ENCODE peak calls at places on chromosomes 3 and 15, in four cellular contexts. Z, F, P and B are unnamed samples. For H3K4me1, the result is how much of the 10 kb centered on the place peaks cover.

GRCh38 chr3:94234177-94234788 is 171.4 kb downstream of the NSUN3 start:
- DNase-seq in Z (no peak), F (no peak), P (no peak), B (no peak)

GRCh38 chr15:49902791-49903481 is 216.1 kb downstream of the ATP8B4 start:
- DNase-seq in Z (no peak), F (no peak), P (no peak), B (no peak)

GRCh38 chr15:76059320-76060097 is at the start of gene TMEM266:
- DNase-seq in Z (peak), F (no peak), P (no peak), B (peak)

GRCh38 chr3:189363856-189364255 is 192.1 kb downstream of the TPRG1 start:
- DNase-seq in Z (no peak), F (no peak), P (no peak), B (no peak)

GRCh38 chr15:71572452-71573053 is 237.8 kb upstream of the NR2E3 start:
- DNase-seq in Z (no peak), F (peak), P (no peak), B (no peak)

GRCh38 chr3:31157893-31158620 is 263.6 kb upstream of the GADL1 start:
- DNase-seq in Z (no peak), F (no peak), P (no peak), B (no peak)

GRCh38 chr3:166283856-166284255 is 446.6 kb upstream of the BCHE start:
- DNase-seq in Z (no peak), F (peak), P (no peak), B (no peak)

GRCh38 chr15:94125131-94125530 is 106.2 kb upstream of the MCTP2 start:
- DNase-seq in Z (no peak), F (no peak), P (no peak), B (no peak)

GRCh38 chr3:132880986-132881385 is 157.2 kb upstream of the TMEM108 start:
- DNase-seq in Z (no peak), F (no peak), P (no peak), B (no peak)

GRCh38 chr3:28912120-28912885 is 368.6 kb upstream of the RBMS3 start:
- DNase-seq in Z (no peak), F (no peak), P (no peak), B (no peak)

GRCh38 chr3:28915711-28916481 is 365.0 kb upstream of the RBMS3 start:
- DNase-seq in Z (peak), F (peak), P (no peak), B (no peak)

GRCh38 chr3:28922376-28922775 is 358.5 kb upstream of the RBMS3 start:
- DNase-seq in Z (no peak), F (no peak), P (no peak), B (no peak)

GRCh38 chr3:28917895-28918294 is 363.0 kb upstream of the RBMS3 start:
- DNase-seq in Z (no peak), F (no peak), P (no peak), B (no peak)

GRCh38 chr3:28916713-28917499 is 364.0 kb upstream of the RBMS3 start:
- DNase-seq in Z (peak), F (no peak), P (peak), B (no peak)
- TF ChIP-seq CTCF in Z (peak), F (peak), P (peak), B (peak)

GRCh38 chr3:139118835-139119234 is 74.1 kb upstream of the PRR23C start:
- DNase-seq in Z (no peak), F (no peak), P (no peak), B (no peak)

GRCh38 chr3:139121513-139122220 is 77.0 kb upstream of the PRR23C start:
- DNase-seq in Z (no peak), F (no peak), P (no peak), B (no peak)

GRCh38 chr3:139120336-139120971 is 75.8 kb upstream of the PRR23C start:
- DNase-seq in Z (no peak), F (no peak), P (no peak), B (no peak)

GRCh38 chr3:139117883-139118760 is 73.4 kb upstream of the PRR23C start:
- DNase-seq in Z (no peak), F (no peak), P (no peak), B (no peak)

GRCh38 chr3:139119331-139120025 is 74.8 kb upstream of the PRR23C start:
- DNase-seq in Z (no peak), F (no peak), P (no peak), B (peak)
- H3K4me1 ChIP-seq in Z (under half), F (under half), P (under half), B (under half)

GRCh38 chr15:38325290-38325990 is 72.8 kb downstream of the SPRED1 start:
- DNase-seq in Z (no peak), F (peak), P (no peak), B (no peak)
- H3K27ac ChIP-seq in Z (no peak), F (no peak), P (no peak), B (no peak)

GRCh38 chr3:23435318-23435717 is 232.2 kb downstream of the UBE2E2 start:
- DNase-seq in Z (no peak), F (no peak), P (no peak), B (no peak)
- TF ChIP-seq CTCF in Z (no peak), F (no peak), P (no peak), B (no peak)

GRCh38 chr3:46114324-46114988 is 87.2 kb upstream of the XCR1 start:
- DNase-seq in Z (no peak), F (peak), P (no peak), B (no peak)
- H3K4me1 ChIP-seq in Z (under half), F (under half), P (under half), B (under half)

DNA sequence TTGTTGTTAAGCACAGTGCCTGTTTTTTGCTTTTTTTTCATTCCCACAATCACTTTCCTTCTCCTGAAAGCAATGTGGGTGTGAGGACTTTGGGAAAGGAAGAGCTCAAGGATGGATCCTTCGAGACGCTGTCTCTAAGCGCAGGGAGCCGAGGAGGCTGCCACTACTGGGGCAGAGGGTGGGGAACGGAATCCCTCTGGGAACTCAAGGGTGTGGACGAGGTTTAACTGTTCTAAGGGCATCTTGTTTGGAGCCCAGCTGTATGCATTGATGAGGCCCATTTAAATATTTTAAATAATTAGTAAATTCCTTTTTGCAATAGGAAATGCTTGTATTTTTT is 124.4 kb upstream of the MEF2A start:
- DNase-seq in Z (no peak), F (no peak), P (no peak), B (no peak)
- H3K27ac ChIP-seq in Z (no peak), F (no peak), P (no peak), B (no peak)

GRCh38 chr3:181176610-181177009 is 187.1 kb upstream of the DNAJC19 start:
- DNase-seq in Z (peak), F (peak), P (peak), B (no peak)
- TF ChIP-seq CTCF in Z (no peak), F (peak), P (peak), B (peak)

GRCh38 chr15:89089316-89090230 is 1.3 kb downstream of the ABHD2 start:
- DNase-seq in Z (no peak), F (no peak), P (no peak), B (no peak)

GRCh38 chr15:89090791-89091666 is 2.8 kb downstream of the ABHD2 start:
- DNase-seq in Z (peak), F (no peak), P (no peak), B (peak)

GRCh38 chr15:89087830-89088604 is at the start of gene ABHD2:
- DNase-seq in Z (peak), F (peak), P (peak), B (peak)

GRCh38 chr15:89087066-89087829 is 1.0 kb upstream of the ABHD2 start:
- DNase-seq in Z (no peak), F (no peak), P (no peak), B (no peak)

DNA sequence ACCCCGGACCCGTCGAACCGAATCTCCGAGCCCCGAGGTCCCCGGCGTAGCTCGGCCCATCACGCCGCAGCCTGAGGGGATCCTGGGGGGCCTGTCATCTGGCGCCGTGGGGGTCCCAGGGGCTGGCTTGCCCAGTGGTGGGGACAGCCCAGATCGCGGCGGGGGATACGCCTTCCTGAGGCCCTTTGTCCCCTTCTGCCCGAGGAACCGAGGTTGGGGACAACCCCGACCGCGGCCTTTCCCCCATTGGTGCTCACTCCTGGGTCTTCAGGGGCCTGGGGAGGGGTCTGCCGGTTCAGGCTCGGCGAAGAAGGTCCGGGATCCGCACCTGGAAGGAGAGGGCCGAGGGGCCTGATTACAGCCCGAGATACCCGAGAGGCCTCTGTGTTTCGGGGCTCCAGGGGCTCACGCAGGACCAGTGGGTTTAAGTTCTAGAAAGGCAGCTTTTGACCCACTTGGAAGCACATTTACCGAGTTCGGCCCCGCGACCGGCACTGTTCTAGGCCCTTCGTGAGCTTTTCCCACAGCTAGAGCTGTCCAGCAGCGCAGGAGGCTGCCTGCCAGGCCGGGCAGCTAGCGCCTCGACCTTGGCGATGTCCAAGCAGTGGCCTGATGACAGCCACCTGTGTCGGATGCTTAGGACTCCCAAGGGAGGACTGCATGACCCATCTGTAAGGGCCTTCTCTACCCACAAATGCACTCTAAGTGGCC is 504 bp downstream of the ABHD2 start:
- DNase-seq in Z (peak), F (no peak), P (no peak), B (peak)
- H3K4me1 ChIP-seq in Z (under half), F (under half), P (under half), B (under half)